ENCODE peak calls at places on chromosomes 11 and 22, in seven cellular contexts. One of them, this sample, is unnamed.

GRCh38 chr11:14642453-14642852 is 1.2 kb upstream of the PDE3B start:
- DNase-seq in HCT116: no peak
- DNase-seq in SK-N-SH: no peak
- DNase-seq in K562: no peak
- DNase-seq in H1: no peak
- DNase-seq in HepG2: no peak
- DNase-seq in GM12878: no peak
- DNase-seq in this sample: no peak

GRCh38 chr22:40757071-40757470 is 62.1 kb downstream of the SLC25A17 start:
- DNase-seq in HCT116: no peak
- DNase-seq in SK-N-SH: no peak
- DNase-seq in K562: no peak
- DNase-seq in H1: no peak
- DNase-seq in HepG2: no peak
- DNase-seq in GM12878: no peak
- DNase-seq in this sample: no peak

GRCh38 chr11:116826751-116827431 is 2.8 kb upstream of the APOC3 start:
- DNase-seq in HCT116: no peak
- DNase-seq in SK-N-SH: no peak
- DNase-seq in K562: peak
- DNase-seq in H1: no peak
- DNase-seq in HepG2: peak
- DNase-seq in GM12878: no peak
- DNase-seq in this sample: no peak

GRCh38 chr11:12922418-12922817 is 86.7 kb upstream of the RASSF10 start:
- DNase-seq in HCT116: no peak
- DNase-seq in SK-N-SH: no peak
- DNase-seq in K562: no peak
- DNase-seq in H1: no peak
- DNase-seq in HepG2: no peak
- DNase-seq in GM12878: no peak
- DNase-seq in this sample: no peak

GRCh38 chr22:27637604-27638003 is 164.0 kb downstream of the MN1 start:
- DNase-seq in HCT116: no peak
- DNase-seq in SK-N-SH: no peak
- DNase-seq in K562: no peak
- DNase-seq in H1: no peak
- DNase-seq in HepG2: no peak
- DNase-seq in GM12878: no peak
- DNase-seq in this sample: no peak

GRCh38 chr11:126969865-126970479 is 30.6 kb downstream of the KIRREL3 start:
- DNase-seq in HCT116: no peak
- DNase-seq in SK-N-SH: peak
- DNase-seq in K562: no peak
- DNase-seq in H1: no peak
- DNase-seq in HepG2: no peak
- DNase-seq in GM12878: no peak
- DNase-seq in this sample: peak

GRCh38 chr22:38180841-38181452 is 683 bp downstream of the PLA2G6 start:
- DNase-seq in HCT116: no peak
- DNase-seq in SK-N-SH: no peak
- DNase-seq in K562: peak
- DNase-seq in H1: no peak
- DNase-seq in HepG2: no peak
- DNase-seq in GM12878: no peak
- DNase-seq in this sample: no peak

GRCh38 chr22:39176067-39176621 is 23.7 kb upstream of the CBX7 start:
- DNase-seq in HCT116: no peak
- DNase-seq in SK-N-SH: no peak
- DNase-seq in K562: no peak
- DNase-seq in H1: no peak
- DNase-seq in HepG2: peak
- DNase-seq in GM12878: no peak
- DNase-seq in this sample: no peak

GRCh38 chr11:110196241-110196754 is 100.1 kb downstream of the RDX start:
- DNase-seq in HCT116: peak
- DNase-seq in SK-N-SH: no peak
- DNase-seq in K562: no peak
- DNase-seq in H1: no peak
- DNase-seq in HepG2: peak
- DNase-seq in GM12878: no peak
- DNase-seq in this sample: peak

GRCh38 chr11:24965780-24966179 is 468.9 kb downstream of the LUZP2 start:
- DNase-seq in HCT116: no peak
- DNase-seq in SK-N-SH: no peak
- DNase-seq in K562: no peak
- DNase-seq in H1: no peak
- DNase-seq in HepG2: no peak
- DNase-seq in GM12878: no peak
- DNase-seq in this sample: no peak

GRCh38 chr22:42156121-42156520 is 25.5 kb upstream of the CYP2D6 start:
- DNase-seq in HCT116: no peak
- DNase-seq in SK-N-SH: no peak
- DNase-seq in K562: no peak
- DNase-seq in H1: no peak
- DNase-seq in HepG2: no peak
- DNase-seq in GM12878: no peak
- DNase-seq in this sample: no peak

GRCh38 chr11:130806746-130807145 is 109.5 kb downstream of the SNX19 start:
- DNase-seq in HCT116: no peak
- DNase-seq in SK-N-SH: no peak
- DNase-seq in K562: no peak
- DNase-seq in H1: no peak
- DNase-seq in HepG2: no peak
- DNase-seq in GM12878: peak
- DNase-seq in this sample: no peak

GRCh38 chr11:68342459-68343158 is 30.2 kb downstream of the LRP5 start:
- DNase-seq in HCT116: peak
- DNase-seq in SK-N-SH: peak
- DNase-seq in K562: no peak
- DNase-seq in H1: peak
- DNase-seq in HepG2: no peak
- DNase-seq in GM12878: no peak
- DNase-seq in this sample: no peak

GRCh38 chr22:39690901-39691620 is 120.5 kb downstream of the CACNA1I start:
- DNase-seq in HCT116: no peak
- DNase-seq in SK-N-SH: peak
- DNase-seq in K562: peak
- DNase-seq in H1: no peak
- DNase-seq in HepG2: no peak
- DNase-seq in GM12878: no peak
- DNase-seq in this sample: no peak

GRCh38 chr11:119410501-119410900 is 12.5 kb downstream of the THY1 start:
- DNase-seq in HCT116: no peak
- DNase-seq in SK-N-SH: no peak
- DNase-seq in K562: no peak
- DNase-seq in H1: no peak
- DNase-seq in HepG2: no peak
- DNase-seq in GM12878: no peak
- DNase-seq in this sample: no peak

GRCh38 chr11:123301696-123302400 is 106.8 kb upstream of the CLMP start:
- DNase-seq in HCT116: peak
- DNase-seq in SK-N-SH: peak
- DNase-seq in K562: peak
- DNase-seq in H1: peak
- DNase-seq in HepG2: no peak
- DNase-seq in GM12878: peak
- DNase-seq in this sample: peak
- TF ChIP-seq SIN3A in HCT116: no peak
- TF ChIP-seq SIN3A in SK-N-SH: no peak
- TF ChIP-seq SIN3A in K562: no peak
- TF ChIP-seq SIN3A in H1: no peak
- TF ChIP-seq SIN3A in HepG2: no peak
- TF ChIP-seq SIN3A in GM12878: no peak
- TF ChIP-seq SIN3A in this sample: no peak

GRCh38 chr11:34029176-34029575 is 22.4 kb upstream of the CAPRIN1 start:
- DNase-seq in HCT116: no peak
- DNase-seq in SK-N-SH: no peak
- DNase-seq in K562: no peak
- DNase-seq in H1: no peak
- DNase-seq in HepG2: no peak
- DNase-seq in GM12878: no peak
- DNase-seq in this sample: no peak

GRCh38 chr11:34034053-34034452 is 17.5 kb upstream of the CAPRIN1 start:
- DNase-seq in HCT116: no peak
- DNase-seq in SK-N-SH: no peak
- DNase-seq in K562: peak
- DNase-seq in H1: no peak
- DNase-seq in HepG2: no peak
- DNase-seq in GM12878: no peak
- DNase-seq in this sample: no peak

GRCh38 chr11:34030386-34030785 is 21.1 kb upstream of the CAPRIN1 start:
- DNase-seq in HCT116: no peak
- DNase-seq in SK-N-SH: no peak
- DNase-seq in K562: no peak
- DNase-seq in H1: no peak
- DNase-seq in HepG2: no peak
- DNase-seq in GM12878: no peak
- DNase-seq in this sample: no peak

GRCh38 chr11:34036456-34036855 is 15.1 kb upstream of the CAPRIN1 start:
- DNase-seq in HCT116: no peak
- DNase-seq in SK-N-SH: no peak
- DNase-seq in K562: no peak
- DNase-seq in H1: no peak
- DNase-seq in HepG2: peak
- DNase-seq in GM12878: no peak
- DNase-seq in this sample: no peak

DNA sequence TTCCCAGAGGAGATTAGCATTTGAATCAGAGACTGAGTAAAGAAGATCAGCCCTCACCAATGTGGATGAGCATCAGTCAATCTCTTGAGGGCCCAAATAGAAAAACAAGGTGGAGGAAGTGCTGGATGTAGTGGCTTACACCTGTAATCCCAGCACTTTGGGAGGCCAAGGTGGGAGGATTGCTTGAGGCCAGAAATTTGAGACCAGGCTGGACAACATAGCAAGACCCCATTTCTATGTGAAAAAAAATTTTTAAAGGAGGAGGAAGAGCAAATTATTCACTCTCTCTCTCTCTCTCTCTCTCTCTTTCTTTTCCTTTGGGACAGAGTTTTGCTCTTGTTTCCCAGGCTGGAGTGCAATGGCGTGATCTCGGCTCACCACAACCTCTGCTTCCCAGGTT is 18.1 kb upstream of the CAPRIN1 start:
- DNase-seq in HCT116: no peak
- DNase-seq in SK-N-SH: no peak
- DNase-seq in K562: no peak
- DNase-seq in H1: no peak
- DNase-seq in HepG2: no peak
- DNase-seq in GM12878: no peak
- DNase-seq in this sample: no peak
- TF ChIP-seq SIN3A in HCT116: no peak
- TF ChIP-seq SIN3A in SK-N-SH: no peak
- TF ChIP-seq SIN3A in K562: no peak
- TF ChIP-seq SIN3A in H1: no peak
- TF ChIP-seq SIN3A in HepG2: no peak
- TF ChIP-seq SIN3A in GM12878: no peak
- TF ChIP-seq SIN3A in this sample: no peak

DNA sequence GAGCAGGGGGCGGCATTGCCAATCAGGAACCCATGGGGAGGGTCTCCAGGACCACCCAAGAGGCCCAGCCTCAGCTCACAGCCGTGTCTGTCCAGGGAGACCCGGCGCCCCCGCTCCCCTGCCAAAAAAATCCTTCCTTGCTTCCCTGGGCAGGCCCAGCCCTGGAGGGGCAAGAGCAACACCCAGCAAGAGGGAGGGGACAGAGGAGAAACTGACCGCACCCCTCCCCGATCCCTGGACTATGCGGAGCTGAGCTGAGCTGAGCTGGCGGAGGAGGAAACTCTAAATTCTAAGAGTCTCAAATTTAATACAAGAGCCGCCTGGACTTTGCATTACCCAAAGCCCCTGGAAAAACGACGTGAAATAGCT is 52.0 kb upstream of the SHISAL1 start:
- DNase-seq in HCT116: no peak
- DNase-seq in SK-N-SH: no peak
- DNase-seq in K562: no peak
- DNase-seq in H1: no peak
- DNase-seq in HepG2: no peak
- DNase-seq in GM12878: no peak
- DNase-seq in this sample: no peak
- TF ChIP-seq SIN3A in HCT116: no peak
- TF ChIP-seq SIN3A in SK-N-SH: no peak
- TF ChIP-seq SIN3A in K562: no peak
- TF ChIP-seq SIN3A in H1: no peak
- TF ChIP-seq SIN3A in HepG2: no peak
- TF ChIP-seq SIN3A in GM12878: no peak
- TF ChIP-seq SIN3A in this sample: no peak

GRCh38 chr22:47030143-47030641 is 267.7 kb downstream of the TBC1D22A start:
- DNase-seq in HCT116: no peak
- DNase-seq in SK-N-SH: no peak
- DNase-seq in K562: no peak
- DNase-seq in H1: no peak
- DNase-seq in HepG2: no peak
- DNase-seq in GM12878: no peak
- DNase-seq in this sample: no peak

GRCh38 chr22:47030881-47031627 is 268.6 kb downstream of the TBC1D22A start:
- DNase-seq in HCT116: no peak
- DNase-seq in SK-N-SH: no peak
- DNase-seq in K562: peak
- DNase-seq in H1: no peak
- DNase-seq in HepG2: no peak
- DNase-seq in GM12878: no peak
- DNase-seq in this sample: no peak

GRCh38 chr22:47027766-47028165 is 265.3 kb downstream of the TBC1D22A start:
- DNase-seq in HCT116: no peak
- DNase-seq in SK-N-SH: peak
- DNase-seq in K562: no peak
- DNase-seq in H1: no peak
- DNase-seq in HepG2: no peak
- DNase-seq in GM12878: no peak
- DNase-seq in this sample: no peak

GRCh38 chr22:47031628-47031915 is 269.1 kb downstream of the TBC1D22A start:
- DNase-seq in HCT116: no peak
- DNase-seq in SK-N-SH: no peak
- DNase-seq in K562: no peak
- DNase-seq in H1: no peak
- DNase-seq in HepG2: no peak
- DNase-seq in GM12878: no peak
- DNase-seq in this sample: no peak

DNA sequence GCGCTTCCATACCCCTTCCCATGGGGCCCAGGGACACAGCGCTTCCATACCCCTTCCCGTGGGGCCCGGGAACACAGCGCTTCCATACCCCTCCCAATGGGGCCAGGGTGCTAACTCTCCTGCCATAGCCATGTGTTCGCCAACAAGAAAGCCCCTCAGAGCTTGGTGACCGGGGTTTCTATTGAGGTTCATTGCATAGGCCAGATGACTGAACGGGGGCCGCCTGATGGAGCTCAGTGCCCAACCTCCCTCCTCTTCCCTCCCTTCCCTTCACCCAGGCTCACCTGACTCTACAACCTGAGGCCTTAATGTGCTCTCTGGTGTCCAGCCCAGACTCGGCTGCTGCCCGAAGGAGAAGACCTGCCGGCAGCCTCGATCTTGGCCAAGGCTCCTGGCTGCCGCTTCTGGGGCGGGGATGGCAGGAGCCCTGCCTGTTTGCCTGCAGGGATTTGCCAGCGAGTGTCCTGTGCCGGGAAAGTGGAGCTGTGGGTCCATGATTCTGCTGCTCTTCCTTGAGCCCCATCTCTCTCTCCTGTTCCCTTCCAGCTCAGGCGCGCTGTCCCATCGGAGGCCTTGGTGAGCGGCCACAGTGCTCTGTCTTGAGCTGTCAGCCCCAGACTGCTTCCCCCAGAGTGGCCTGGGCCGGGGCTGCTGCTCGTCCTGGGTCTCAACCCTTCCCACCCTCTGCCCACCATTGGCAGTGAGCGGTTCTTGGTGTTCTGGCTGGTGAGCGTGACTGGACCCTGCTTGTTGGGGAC is 267.0 kb downstream of the TBC1D22A start:
- DNase-seq in HCT116: no peak
- DNase-seq in SK-N-SH: no peak
- DNase-seq in K562: no peak
- DNase-seq in H1: no peak
- DNase-seq in HepG2: no peak
- DNase-seq in GM12878: no peak
- DNase-seq in this sample: no peak
- TF ChIP-seq SIN3A in HCT116: no peak
- TF ChIP-seq SIN3A in SK-N-SH: no peak
- TF ChIP-seq SIN3A in K562: no peak
- TF ChIP-seq SIN3A in H1: no peak
- TF ChIP-seq SIN3A in HepG2: no peak
- TF ChIP-seq SIN3A in GM12878: no peak
- TF ChIP-seq SIN3A in this sample: no peak